ENCODE peak calls at places on chromosomes 7 and 10, in ten cellular contexts. One of them, this sample, is unnamed. For H3K4me1 and H3K27me3, the result is how much of the 10 kb centered on the place peaks cover.

GRCh38 chr7:1852781-1853618 is 182.9 kb downstream of the ELFN1 start:
- DNase-seq in left ventricle myocardium inferior: peak
- DNase-seq in aorta: peak
- DNase-seq in Peyer's patch: no peak
- DNase-seq in NT2/D1: no peak
- DNase-seq in upper lobe of right lung: peak
- DNase-seq in SK-N-SH: no peak
- DNase-seq in prostate gland: no peak
- DNase-seq in lower lobe of right lung: peak
- DNase-seq in effector memory CD4-positive, alpha-beta T cell: no peak
- DNase-seq in this sample: no peak

GRCh38 chr7:93378131-93378530 is 146.0 kb downstream of the VPS50 start:
- DNase-seq in upper lobe of right lung: no peak
- DNase-seq in left ventricle myocardium inferior: no peak
- DNase-seq in prostate gland: no peak
- DNase-seq in SK-N-SH: no peak
- DNase-seq in aorta: no peak
- DNase-seq in effector memory CD4-positive, alpha-beta T cell: no peak
- DNase-seq in NT2/D1: no peak
- DNase-seq in Peyer's patch: no peak
- DNase-seq in lower lobe of right lung: no peak
- DNase-seq in this sample: no peak

GRCh38 chr7:40805361-40805760 is 670.6 kb downstream of the SUGCT start:
- DNase-seq in prostate gland: no peak
- DNase-seq in left ventricle myocardium inferior: no peak
- DNase-seq in aorta: no peak
- DNase-seq in effector memory CD4-positive, alpha-beta T cell: no peak
- DNase-seq in NT2/D1: no peak
- DNase-seq in upper lobe of right lung: no peak
- DNase-seq in lower lobe of right lung: no peak
- DNase-seq in Peyer's patch: no peak
- DNase-seq in SK-N-SH: no peak
- DNase-seq in this sample: peak

GRCh38 chr10:13743963-13744362 is 157.2 kb downstream of the PRPF18 start:
- DNase-seq in prostate gland: no peak
- DNase-seq in upper lobe of right lung: no peak
- DNase-seq in effector memory CD4-positive, alpha-beta T cell: no peak
- DNase-seq in lower lobe of right lung: no peak
- DNase-seq in Peyer's patch: no peak
- DNase-seq in aorta: no peak
- DNase-seq in left ventricle myocardium inferior: no peak
- DNase-seq in NT2/D1: no peak
- DNase-seq in SK-N-SH: no peak
- DNase-seq in this sample: no peak

GRCh38 chr7:151459726-151460473 is 20.0 kb upstream of the CRYGN start:
- DNase-seq in Peyer's patch: peak
- DNase-seq in SK-N-SH: peak
- DNase-seq in lower lobe of right lung: peak
- DNase-seq in aorta: peak
- DNase-seq in left ventricle myocardium inferior: peak
- DNase-seq in effector memory CD4-positive, alpha-beta T cell: no peak
- DNase-seq in NT2/D1: no peak
- DNase-seq in upper lobe of right lung: peak
- DNase-seq in prostate gland: peak
- DNase-seq in this sample: peak

GRCh38 chr10:27621441-27621840 is 117.3 kb downstream of the RAB18 start:
- DNase-seq in effector memory CD4-positive, alpha-beta T cell: no peak
- DNase-seq in lower lobe of right lung: no peak
- DNase-seq in aorta: no peak
- DNase-seq in prostate gland: no peak
- DNase-seq in NT2/D1: no peak
- DNase-seq in SK-N-SH: no peak
- DNase-seq in Peyer's patch: no peak
- DNase-seq in upper lobe of right lung: no peak
- DNase-seq in left ventricle myocardium inferior: no peak
- DNase-seq in this sample: no peak

GRCh38 chr7:1746491-1746975 is 76.5 kb downstream of the ELFN1 start:
- DNase-seq in effector memory CD4-positive, alpha-beta T cell: no peak
- DNase-seq in left ventricle myocardium inferior: no peak
- DNase-seq in aorta: no peak
- DNase-seq in prostate gland: no peak
- DNase-seq in Peyer's patch: no peak
- DNase-seq in SK-N-SH: no peak
- DNase-seq in upper lobe of right lung: no peak
- DNase-seq in NT2/D1: no peak
- DNase-seq in lower lobe of right lung: no peak
- DNase-seq in this sample: no peak

GRCh38 chr7:124489082-124489819 is 276.3 kb downstream of the GPR37 start:
- DNase-seq in SK-N-SH: no peak
- DNase-seq in left ventricle myocardium inferior: no peak
- DNase-seq in aorta: no peak
- DNase-seq in upper lobe of right lung: no peak
- DNase-seq in Peyer's patch: no peak
- DNase-seq in prostate gland: no peak
- DNase-seq in effector memory CD4-positive, alpha-beta T cell: no peak
- DNase-seq in NT2/D1: no peak
- DNase-seq in lower lobe of right lung: no peak
- DNase-seq in this sample: no peak

GRCh38 chr7:1086588-1087461 is 1.1 kb upstream of the GPER1 start:
- DNase-seq in SK-N-SH: peak
- DNase-seq in prostate gland: peak
- DNase-seq in effector memory CD4-positive, alpha-beta T cell: peak
- DNase-seq in left ventricle myocardium inferior: peak
- DNase-seq in upper lobe of right lung: peak
- DNase-seq in Peyer's patch: peak
- DNase-seq in lower lobe of right lung: peak
- DNase-seq in aorta: peak
- DNase-seq in NT2/D1: peak
- DNase-seq in this sample: peak

GRCh38 chr7:46776790-46777189 is 805.1 kb downstream of the TNS3 start:
- DNase-seq in NT2/D1: no peak
- DNase-seq in SK-N-SH: no peak
- DNase-seq in aorta: no peak
- DNase-seq in lower lobe of right lung: no peak
- DNase-seq in effector memory CD4-positive, alpha-beta T cell: no peak
- DNase-seq in upper lobe of right lung: no peak
- DNase-seq in left ventricle myocardium inferior: no peak
- DNase-seq in Peyer's patch: no peak
- DNase-seq in prostate gland: no peak
- DNase-seq in this sample: peak

GRCh38 chr10:129658673-129659072 is 191.6 kb downstream of the MGMT start:
- DNase-seq in aorta: no peak
- DNase-seq in upper lobe of right lung: no peak
- DNase-seq in NT2/D1: no peak
- DNase-seq in Peyer's patch: no peak
- DNase-seq in lower lobe of right lung: no peak
- DNase-seq in prostate gland: no peak
- DNase-seq in left ventricle myocardium inferior: no peak
- DNase-seq in SK-N-SH: no peak
- DNase-seq in effector memory CD4-positive, alpha-beta T cell: no peak
- DNase-seq in this sample: peak

DNA sequence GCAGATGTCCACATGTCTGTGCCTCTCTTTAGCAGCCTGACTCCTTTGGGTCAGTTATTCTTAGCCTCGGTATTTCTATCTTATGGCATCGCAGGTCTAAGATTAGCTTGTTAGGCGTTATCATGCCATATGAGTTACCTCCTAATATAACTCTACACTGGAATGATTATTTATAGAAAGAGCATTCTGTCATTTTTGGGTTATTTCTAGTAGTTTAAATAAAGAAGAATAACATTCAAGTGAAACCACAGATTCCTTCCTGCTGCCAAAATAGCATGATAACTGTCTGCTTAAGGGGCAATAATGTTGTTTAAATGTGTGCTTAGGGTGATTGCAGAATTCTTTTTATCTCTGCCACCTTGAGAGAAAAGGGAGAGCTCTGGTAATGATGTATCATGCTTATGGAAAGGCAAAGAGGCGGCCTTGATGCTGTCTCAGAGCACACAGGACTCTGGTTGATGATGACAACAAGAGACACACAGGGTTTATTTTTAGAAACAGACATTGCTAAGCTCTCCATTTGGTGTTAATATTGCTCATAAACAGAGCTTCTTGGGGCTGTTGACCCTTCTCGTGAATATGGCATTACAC is 10.4 kb downstream of the HDAC9 start:
- DNase-seq in effector memory CD4-positive, alpha-beta T cell: no peak
- DNase-seq in left ventricle myocardium inferior: no peak
- DNase-seq in prostate gland: no peak
- DNase-seq in lower lobe of right lung: no peak
- DNase-seq in aorta: no peak
- DNase-seq in upper lobe of right lung: no peak
- DNase-seq in SK-N-SH: no peak
- DNase-seq in Peyer's patch: no peak
- DNase-seq in NT2/D1: no peak
- DNase-seq in this sample: peak
- H3K4me1 ChIP-seq in effector memory CD4-positive, alpha-beta T cell: under half
- H3K4me1 ChIP-seq in left ventricle myocardium inferior: half or more
- H3K4me1 ChIP-seq in prostate gland: under half
- H3K4me1 ChIP-seq in lower lobe of right lung: under half
- H3K4me1 ChIP-seq in aorta: under half
- H3K4me1 ChIP-seq in upper lobe of right lung: under half
- H3K4me1 ChIP-seq in SK-N-SH: under half
- H3K4me1 ChIP-seq in Peyer's patch: under half
- H3K4me1 ChIP-seq in NT2/D1: under half
- H3K4me1 ChIP-seq in this sample: under half

DNA sequence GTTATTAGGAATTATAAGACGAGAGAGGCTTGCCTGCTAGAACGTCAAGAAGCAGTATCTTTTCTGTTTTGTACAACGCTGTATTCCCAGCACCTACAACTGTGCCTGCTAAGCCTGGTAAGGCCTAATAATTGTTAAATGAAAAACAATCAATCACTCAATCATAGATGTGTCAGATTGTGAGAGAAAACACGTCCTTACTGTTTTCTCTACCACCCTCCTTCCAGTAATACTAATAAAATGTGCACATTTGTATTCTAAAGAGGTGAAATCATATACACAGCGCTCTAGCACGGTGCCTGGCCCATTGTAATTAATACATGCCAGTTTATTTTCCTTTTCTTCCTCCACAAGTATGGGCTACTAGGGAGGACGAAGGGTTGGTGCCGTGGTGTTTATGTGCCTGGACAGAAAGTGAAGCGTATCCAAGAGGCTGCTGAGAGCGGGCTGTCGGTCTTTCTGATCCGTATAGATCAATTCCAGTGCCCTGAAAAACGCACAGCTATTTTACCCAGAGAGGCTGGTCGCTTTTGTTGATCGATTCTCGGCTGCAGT is 1.5 kb upstream of the AUTS2 start:
- DNase-seq in effector memory CD4-positive, alpha-beta T cell: no peak
- DNase-seq in NT2/D1: no peak
- DNase-seq in upper lobe of right lung: no peak
- DNase-seq in prostate gland: no peak
- DNase-seq in aorta: no peak
- DNase-seq in lower lobe of right lung: no peak
- DNase-seq in Peyer's patch: no peak
- DNase-seq in SK-N-SH: no peak
- DNase-seq in left ventricle myocardium inferior: no peak
- DNase-seq in this sample: no peak
- H3K27me3 ChIP-seq in effector memory CD4-positive, alpha-beta T cell: under half
- H3K27me3 ChIP-seq in NT2/D1: under half
- H3K27me3 ChIP-seq in upper lobe of right lung: under half
- H3K27me3 ChIP-seq in prostate gland: under half
- H3K27me3 ChIP-seq in aorta: under half
- H3K27me3 ChIP-seq in lower lobe of right lung: under half
- H3K27me3 ChIP-seq in Peyer's patch: under half
- H3K27me3 ChIP-seq in SK-N-SH: under half
- H3K27me3 ChIP-seq in left ventricle myocardium inferior: under half
- H3K27me3 ChIP-seq in this sample: under half

DNA sequence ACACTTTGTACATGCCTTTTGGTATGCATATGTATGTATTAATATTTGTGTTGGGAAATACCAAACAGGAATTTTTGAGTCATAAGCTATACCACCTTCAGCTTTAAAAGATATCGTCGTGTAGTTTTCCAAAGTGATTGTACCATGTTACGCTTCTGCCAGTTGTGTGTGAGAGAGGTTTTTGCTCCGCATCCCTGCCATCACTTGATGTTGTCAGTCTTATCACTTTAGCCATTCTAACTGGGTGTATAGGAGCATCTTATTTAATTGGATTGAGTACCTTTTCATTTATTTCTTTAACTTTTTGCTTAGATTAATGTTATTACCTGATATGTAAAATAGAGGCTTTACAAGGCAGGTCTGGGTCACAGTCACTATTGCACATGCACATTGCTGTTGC is 3.4 kb downstream of the KLHL7 start:
- DNase-seq in SK-N-SH: no peak
- DNase-seq in effector memory CD4-positive, alpha-beta T cell: no peak
- DNase-seq in lower lobe of right lung: no peak
- DNase-seq in prostate gland: no peak
- DNase-seq in aorta: no peak
- DNase-seq in Peyer's patch: no peak
- DNase-seq in left ventricle myocardium inferior: no peak
- DNase-seq in upper lobe of right lung: no peak
- DNase-seq in NT2/D1: no peak
- DNase-seq in this sample: peak
- H3K4me1 ChIP-seq in SK-N-SH: under half
- H3K4me1 ChIP-seq in effector memory CD4-positive, alpha-beta T cell: under half
- H3K4me1 ChIP-seq in lower lobe of right lung: under half
- H3K4me1 ChIP-seq in prostate gland: under half
- H3K4me1 ChIP-seq in aorta: under half
- H3K4me1 ChIP-seq in Peyer's patch: under half
- H3K4me1 ChIP-seq in left ventricle myocardium inferior: half or more
- H3K4me1 ChIP-seq in upper lobe of right lung: under half
- H3K4me1 ChIP-seq in NT2/D1: under half
- H3K4me1 ChIP-seq in this sample: under half

GRCh38 chr7:72109566-72109965 is 302.6 kb downstream of the CALN1 start:
- DNase-seq in upper lobe of right lung: no peak
- DNase-seq in aorta: no peak
- DNase-seq in left ventricle myocardium inferior: no peak
- DNase-seq in Peyer's patch: no peak
- DNase-seq in SK-N-SH: no peak
- DNase-seq in lower lobe of right lung: no peak
- DNase-seq in effector memory CD4-positive, alpha-beta T cell: no peak
- DNase-seq in NT2/D1: no peak
- DNase-seq in prostate gland: no peak
- DNase-seq in this sample: no peak

GRCh38 chr7:72112992-72113391 is 299.1 kb downstream of the CALN1 start:
- DNase-seq in lower lobe of right lung: no peak
- DNase-seq in prostate gland: no peak
- DNase-seq in aorta: no peak
- DNase-seq in left ventricle myocardium inferior: no peak
- DNase-seq in upper lobe of right lung: no peak
- DNase-seq in NT2/D1: no peak
- DNase-seq in effector memory CD4-positive, alpha-beta T cell: no peak
- DNase-seq in Peyer's patch: no peak
- DNase-seq in SK-N-SH: no peak
- DNase-seq in this sample: no peak

GRCh38 chr7:72118366-72118765 is 293.8 kb downstream of the CALN1 start:
- DNase-seq in effector memory CD4-positive, alpha-beta T cell: no peak
- DNase-seq in NT2/D1: no peak
- DNase-seq in upper lobe of right lung: no peak
- DNase-seq in SK-N-SH: no peak
- DNase-seq in left ventricle myocardium inferior: no peak
- DNase-seq in lower lobe of right lung: no peak
- DNase-seq in Peyer's patch: no peak
- DNase-seq in prostate gland: no peak
- DNase-seq in aorta: no peak
- DNase-seq in this sample: no peak

GRCh38 chr7:72112530-72112929 is 299.6 kb downstream of the CALN1 start:
- DNase-seq in upper lobe of right lung: no peak
- DNase-seq in prostate gland: no peak
- DNase-seq in lower lobe of right lung: no peak
- DNase-seq in Peyer's patch: no peak
- DNase-seq in SK-N-SH: no peak
- DNase-seq in left ventricle myocardium inferior: no peak
- DNase-seq in effector memory CD4-positive, alpha-beta T cell: no peak
- DNase-seq in NT2/D1: no peak
- DNase-seq in aorta: no peak
- DNase-seq in this sample: no peak

GRCh38 chr7:72114129-72114528 is 298.0 kb downstream of the CALN1 start:
- DNase-seq in Peyer's patch: no peak
- DNase-seq in effector memory CD4-positive, alpha-beta T cell: no peak
- DNase-seq in left ventricle myocardium inferior: no peak
- DNase-seq in lower lobe of right lung: no peak
- DNase-seq in aorta: no peak
- DNase-seq in upper lobe of right lung: no peak
- DNase-seq in NT2/D1: no peak
- DNase-seq in SK-N-SH: no peak
- DNase-seq in prostate gland: no peak
- DNase-seq in this sample: no peak
- H3K27me3 ChIP-seq in Peyer's patch: under half
- H3K27me3 ChIP-seq in effector memory CD4-positive, alpha-beta T cell: under half
- H3K27me3 ChIP-seq in left ventricle myocardium inferior: under half
- H3K27me3 ChIP-seq in lower lobe of right lung: under half
- H3K27me3 ChIP-seq in aorta: under half
- H3K27me3 ChIP-seq in upper lobe of right lung: under half
- H3K27me3 ChIP-seq in NT2/D1: under half
- H3K27me3 ChIP-seq in SK-N-SH: under half
- H3K27me3 ChIP-seq in prostate gland: under half
- H3K27me3 ChIP-seq in this sample: under half